ENCODE peak calls at places on chromosome 22, in ten cellular contexts. B, P, C, V, J, T, A, S, M and X are unnamed samples.

GRCh38 chr22:48894064-48894671 is 933.5 kb downstream of the BRD1 start:
- DNase-seq in T (no peak), P (no peak), B (no peak), J (no peak), V (peak), C (no peak), M (no peak), S (no peak), A (no peak), X (no peak)

GRCh38 chr22:26079009-26079408 is 90.3 kb upstream of the SEZ6L start:
- DNase-seq in A (no peak), S (no peak), J (no peak), B (no peak), V (no peak), C (no peak), P (no peak), M (no peak), T (no peak), X (no peak)

GRCh38 chr22:41976070-41976901 is 7.0 kb downstream of the SEPTIN3 start:
- DNase-seq in B (no peak), P (no peak), V (no peak), C (no peak), A (peak), S (no peak), M (no peak), J (peak), T (peak), X (no peak)

GRCh38 chr22:39253427-39254070 is 8.8 kb upstream of the PDGFB start:
- DNase-seq in V (peak), T (no peak), M (peak), C (no peak), P (peak), J (peak), A (no peak), S (peak), B (peak), X (peak)

GRCh38 chr22:45064313-45065268 is 54.8 kb upstream of the PHF21B start:
- DNase-seq in J (no peak), V (no peak), M (peak), P (peak), C (no peak), S (no peak), T (no peak), A (no peak), B (peak), X (no peak)

GRCh38 chr22:19353363-19354131 is 62.0 kb upstream of the CLTCL1 start:
- DNase-seq in T (no peak), M (no peak), V (no peak), C (no peak), S (no peak), P (no peak), B (no peak), A (no peak), J (no peak), X (no peak)

GRCh38 chr22:49492308-49492707 is 335.4 kb downstream of the BRD1 start:
- DNase-seq in J (no peak), T (no peak), A (no peak), C (no peak), P (no peak), V (no peak), B (no peak), M (no peak), S (no peak), X (no peak)

GRCh38 chr22:39686178-39686620 is 115.6 kb downstream of the CACNA1I start:
- DNase-seq in B (no peak), V (no peak), P (no peak), J (peak), A (no peak), S (no peak), T (no peak), C (no peak), M (no peak), X (no peak)

GRCh38 chr22:33024626-33025025 is 33.6 kb downstream of the SYN3 start:
- DNase-seq in J (no peak), T (no peak), A (no peak), B (no peak), M (no peak), P (no peak), S (no peak), V (peak), C (no peak), X (no peak)

GRCh38 chr22:24578355-24579241 is 14.3 kb downstream of the LRRC75B start:
- DNase-seq in A (no peak), T (no peak), S (no peak), V (no peak), P (no peak), J (no peak), M (peak), C (no peak), B (peak), X (no peak)

GRCh38 chr22:24580276-24580675 is 12.6 kb downstream of the LRRC75B start:
- DNase-seq in P (no peak), S (no peak), M (peak), C (no peak), J (no peak), V (no peak), A (no peak), T (no peak), B (peak), X (no peak)

GRCh38 chr22:43279867-43280519 is 63.2 kb downstream of the SCUBE1 start:
- DNase-seq in A (no peak), T (no peak), B (no peak), V (no peak), S (no peak), C (no peak), J (no peak), P (no peak), M (no peak), X (no peak)

GRCh38 chr22:26981111-26981510 is 323.7 kb downstream of the MIAT start:
- DNase-seq in J (no peak), A (no peak), B (no peak), V (no peak), T (no peak), S (no peak), P (no peak), M (no peak), C (peak), X (no peak)

GRCh38 chr22:23767303-23767672 is 484 bp downstream of the CHCHD10 start:
- DNase-seq in B (no peak), C (no peak), T (no peak), S (no peak), V (no peak), A (no peak), P (no peak), J (no peak), M (no peak), X (no peak)

GRCh38 chr22:37044634-37045625 is 6.6 kb upstream of the KCTD17 start:
- DNase-seq in J (no peak), T (no peak), C (no peak), M (peak), S (no peak), B (no peak), P (no peak), A (no peak), V (no peak), X (no peak)

GRCh38 chr22:30221121-30221992 is 25.2 kb downstream of the LIF start:
- DNase-seq in S (no peak), J (no peak), B (no peak), A (peak), C (no peak), T (no peak), V (no peak), P (no peak), M (no peak), X (no peak)

GRCh38 chr22:49329636-49330035 is 498.0 kb downstream of the BRD1 start:
- DNase-seq in P (no peak), C (no peak), M (no peak), A (no peak), B (no peak), J (no peak), S (no peak), T (no peak), V (peak), X (no peak)

GRCh38 chr22:39493759-39494158 is 8.3 kb upstream of the MIEF1 start:
- DNase-seq in P (peak), J (no peak), V (no peak), T (no peak), C (no peak), S (no peak), A (no peak), B (peak), M (peak), X (peak)

GRCh38 chr22:50138036-50138435 is 32.5 kb upstream of the PANX2 start:
- DNase-seq in A (no peak), C (no peak), V (no peak), B (no peak), J (no peak), P (no peak), S (no peak), M (no peak), T (no peak), X (no peak)

GRCh38 chr22:21951931-21952465 is 650 bp downstream of the PPM1F start:
- DNase-seq in J (peak), M (peak), T (no peak), C (peak), B (peak), S (peak), A (no peak), V (peak), P (no peak), X (no peak)

GRCh38 chr22:27150530-27150909 is 493.1 kb downstream of the MIAT start:
- DNase-seq in B (no peak), A (no peak), M (no peak), P (no peak), V (no peak), C (no peak), T (no peak), S (peak), J (peak), X (no peak)

GRCh38 chr22:37334859-37335818 is 52.8 kb downstream of the CYTH4 start:
- DNase-seq in V (no peak), S (no peak), M (no peak), J (no peak), P (no peak), B (no peak), C (no peak), A (no peak), T (no peak), X (no peak)

GRCh38 chr22:40261783-40262182 is 84.1 kb downstream of the TNRC6B start:
- DNase-seq in J (no peak), P (no peak), V (no peak), C (no peak), T (peak), S (no peak), B (no peak), M (no peak), A (no peak), X (peak)

GRCh38 chr22:38412435-38413084 is 42.4 kb downstream of the KCNJ4 start:
- DNase-seq in M (no peak), S (no peak), J (peak), T (no peak), A (peak), V (peak), C (peak), B (no peak), P (no peak), X (peak)

GRCh38 chr22:25081409-25081824 is 118.2 kb upstream of the CRYBB3 start:
- DNase-seq in A (no peak), P (peak), T (no peak), V (no peak), C (no peak), S (no peak), B (peak), M (peak), J (no peak), X (no peak)

GRCh38 chr22:46909237-46910030 is 147.0 kb downstream of the TBC1D22A start:
- DNase-seq in S (no peak), M (no peak), T (no peak), C (no peak), B (no peak), A (no peak), V (peak), P (no peak), J (no peak), X (peak)

GRCh38 chr22:27344546-27344945 is 457.0 kb downstream of the MN1 start:
- DNase-seq in M (no peak), T (no peak), A (no peak), V (no peak), C (no peak), S (no peak), J (no peak), P (no peak), B (no peak), X (no peak)

GRCh38 chr22:49966716-49967332 is 6.3 kb downstream of the PIM3 start:
- DNase-seq in C (peak), P (no peak), V (peak), J (peak), M (no peak), A (peak), T (no peak), S (peak), B (peak), X (peak)

GRCh38 chr22:44885806-44886360 is 123.9 kb downstream of the PHF21B start:
- DNase-seq in P (no peak), B (no peak), A (no peak), T (no peak), S (no peak), M (no peak), J (peak), C (no peak), V (no peak), X (peak)

GRCh38 chr22:39907035-39907434 is 6.2 kb downstream of the GRAP2 start:
- DNase-seq in S (no peak), A (no peak), C (no peak), M (no peak), B (no peak), T (no peak), P (no peak), V (no peak), J (no peak), X (no peak)

GRCh38 chr22:29342577-29343312 is 27.2 kb upstream of the RASL10A start:
- DNase-seq in M (no peak), A (no peak), C (no peak), S (peak), P (no peak), J (no peak), V (no peak), T (peak), B (no peak), X (no peak)

GRCh38 chr22:45692549-45692948 is 20.9 kb downstream of the ATXN10 start:
- DNase-seq in C (no peak), V (no peak), M (peak), J (no peak), T (no peak), A (no peak), S (no peak), P (peak), B (peak), X (no peak)

GRCh38 chr22:46607483-46608114 is 12.6 kb upstream of the GRAMD4 start:
- DNase-seq in P (no peak), B (no peak), J (no peak), A (no peak), T (no peak), V (no peak), M (no peak), C (no peak), S (no peak), X (peak)

GRCh38 chr22:49163960-49164690 is 663.5 kb downstream of the BRD1 start:
- DNase-seq in J (no peak), M (no peak), B (no peak), C (no peak), T (no peak), V (no peak), S (peak), P (no peak), A (no peak), X (no peak)

GRCh38 chr22:46055851-46056168 is 78.8 kb upstream of the WNT7B start:
- DNase-seq in P (no peak), C (no peak), J (no peak), A (no peak), S (no peak), B (no peak), M (no peak), T (no peak), V (no peak), X (peak)